ENCODE peak calls at places on chromosomes 12 and 14, in four cellular contexts. Y, K, U and B are unnamed samples. For H3K4me1, the result is how much of the 10 kb centered on the place peaks cover.

GRCh38 chr12:4440187-4440941 is 5.3 kb downstream of the FGF6 start:
- DNase-seq in Y (no peak), U (peak), K (no peak), B (no peak)

GRCh38 chr12:111303531-111303930 is 65.4 kb downstream of the PHETA1 start:
- DNase-seq in Y (no peak), U (no peak), K (no peak), B (no peak)

GRCh38 chr12:30882706-30883105 is 43.8 kb upstream of the TSPAN11 start:
- DNase-seq in Y (no peak), K (no peak), U (no peak), B (no peak)

GRCh38 chr12:71415336-71416231 is 24.0 kb upstream of the LGR5 start:
- DNase-seq in U (no peak), Y (peak), K (no peak), B (no peak)

GRCh38 chr12:89181271-89181920 is 170.9 kb downstream of the DUSP6 start:
- DNase-seq in Y (no peak), U (no peak), K (no peak), B (no peak)

GRCh38 chr12:3962661-3963483 is 89.7 kb upstream of the PARP11 start:
- DNase-seq in Y (no peak), U (no peak), K (no peak), B (no peak)

GRCh38 chr12:19726592-19726991 is 287.3 kb downstream of the AEBP2 start:
- DNase-seq in Y (no peak), U (no peak), K (no peak), B (no peak)

GRCh38 chr12:49137476-49137875 is 6.3 kb upstream of the TUBA1B start:
- DNase-seq in K (no peak), Y (no peak), U (no peak), B (no peak)

GRCh38 chr14:90517431-90517841 is 120.6 kb downstream of the CALM1 start:
- DNase-seq in Y (peak), K (no peak), U (no peak), B (no peak)

GRCh38 chr12:1932264-1932777 is 13.9 kb upstream of the CACNA2D4 start:
- DNase-seq in U (no peak), Y (no peak), K (peak), B (no peak)

GRCh38 chr12:124703852-124704251 is 136.4 kb upstream of the NCOR2 start:
- DNase-seq in U (no peak), Y (peak), K (no peak), B (no peak)

GRCh38 chr14:104632781-104633180 is 28.2 kb upstream of the TMEM179 start:
- DNase-seq in Y (no peak), K (no peak), U (no peak), B (no peak)

GRCh38 chr14:23570806-23571483 is 3.4 kb upstream of the AP1G2 start:
- DNase-seq in Y (no peak), K (peak), U (no peak), B (no peak)

GRCh38 chr12:120076651-120077050 is 39.9 kb downstream of the RAB35 start:
- DNase-seq in K (no peak), Y (no peak), U (no peak), B (no peak)

GRCh38 chr14:20400965-20401593 is 12.2 kb downstream of the TEP1 start:
- DNase-seq in Y (peak), U (no peak), K (no peak), B (no peak)

GRCh38 chr12:122558721-122559641 is 31.9 kb downstream of the KNTC1 start:
- DNase-seq in Y (no peak), K (no peak), U (no peak), B (no peak)

GRCh38 chr12:70920251-70920851 is at the start of gene PTPRR:
- DNase-seq in Y (no peak), U (no peak), K (no peak), B (no peak)

GRCh38 chr14:74585406-74586335 is 26.4 kb downstream of the LTBP2 start:
- DNase-seq in K (no peak), U (no peak), Y (no peak), B (no peak)

GRCh38 chr14:76687611-76688372 is 73.5 kb upstream of the VASH1 start:
- DNase-seq in Y (peak), K (no peak), U (peak), B (no peak)

GRCh38 chr14:29805415-29806123 is 122.1 kb downstream of the PRKD1 start:
- DNase-seq in U (no peak), K (no peak), Y (no peak), B (no peak)

GRCh38 chr14:64387738-64388532 is at the start of gene MTHFD1:
- DNase-seq in Y (peak), U (peak), K (peak), B (peak)

GRCh38 chr12:128613821-128614220 is 209.9 kb downstream of the SLC15A4 start:
- DNase-seq in Y (no peak), K (no peak), U (no peak), B (no peak)

GRCh38 chr12:8078400-8078799 is 3.7 kb upstream of the NECAP1 start:
- DNase-seq in Y (no peak), U (no peak), K (no peak), B (no peak)

GRCh38 chr12:2299207-2299606 is 246.4 kb downstream of the CACNA1C start:
- DNase-seq in K (no peak), Y (no peak), U (no peak), B (no peak)

GRCh38 chr12:117316336-117316735 is 45.1 kb downstream of the NOS1 start:
- DNase-seq in K (no peak), Y (no peak), U (no peak), B (no peak)

GRCh38 chr14:68233385-68233784 is 413.8 kb downstream of the RAD51B start:
- DNase-seq in K (no peak), U (no peak), Y (no peak), B (no peak)

GRCh38 chr12:80183939-80184338 is 84.6 kb downstream of the OTOGL start:
- DNase-seq in Y (no peak), U (no peak), K (no peak), B (no peak)

GRCh38 chr12:24943947-24944597 is 4.8 kb downstream of the BCAT1 start:
- DNase-seq in U (no peak), Y (peak), K (no peak), B (no peak)

GRCh38 chr12:111150476-111150875 is 218.4 kb downstream of the PHETA1 start:
- DNase-seq in K (no peak), Y (no peak), U (no peak), B (no peak)

GRCh38 chr14:103116645-103117044 is 6.6 kb upstream of the TNFAIP2 start:
- DNase-seq in U (no peak), Y (no peak), K (no peak), B (no peak)
- H3K4me1 ChIP-seq in U (half or more), Y (half or more), K (under half), B (half or more)

DNA sequence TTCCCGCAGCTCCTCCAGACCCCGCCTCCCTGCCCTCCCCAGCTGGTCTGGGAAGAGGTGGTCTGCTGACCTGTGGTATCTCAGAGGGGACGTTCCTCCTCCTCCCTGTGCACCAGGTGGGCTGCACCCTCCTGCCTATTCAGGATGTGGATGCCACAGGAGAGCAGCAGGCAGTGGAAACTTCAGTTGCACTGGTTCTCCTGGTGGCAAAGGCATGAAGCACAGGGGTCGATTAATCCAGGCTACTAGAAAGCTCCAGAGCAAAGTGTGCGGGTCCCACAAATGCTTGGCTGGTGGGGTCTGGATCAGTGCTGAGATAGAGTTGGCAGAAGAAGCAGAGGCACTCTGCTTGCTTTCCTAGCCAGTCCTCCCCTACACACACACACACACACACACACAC is 197.0 kb downstream of the SLC41A2 start:
- DNase-seq in K (no peak), U (peak), Y (no peak), B (no peak)
- TF ChIP-seq CTCF in K (no peak), U (no peak), Y (no peak), B (no peak)

GRCh38 chr14:103340480-103341212 is 6.6 kb downstream of the EIF5 start:
- DNase-seq in Y (no peak), K (no peak), U (no peak), B (no peak)
- TF ChIP-seq POLR2AphosphoS5 in Y (no peak), K (no peak), U (no peak), B (no peak)

GRCh38 chr12:61781021-61781581 is 479.1 kb upstream of the USP15 start:
- DNase-seq in Y (no peak), U (no peak), K (no peak), B (no peak)
- H3K4me1 ChIP-seq in Y (under half), U (under half), K (under half), B (under half)

GRCh38 chr12:17372508-17372907 is 717.5 kb downstream of the RERGL start:
- DNase-seq in Y (no peak), K (no peak), U (no peak), B (no peak)

GRCh38 chr12:17369556-17369955 is 720.4 kb downstream of the RERGL start:
- DNase-seq in K (no peak), Y (no peak), U (no peak), B (no peak)

GRCh38 chr12:17370621-17371020 is 719.4 kb downstream of the RERGL start:
- DNase-seq in U (no peak), K (no peak), Y (no peak), B (no peak)

GRCh38 chr12:17371491-17372290 is 718.3 kb downstream of the RERGL start:
- DNase-seq in U (no peak), K (no peak), Y (no peak), B (no peak)
- TF ChIP-seq CTCF in U (no peak), K (no peak), Y (no peak), B (no peak)

GRCh38 chr12:108048686-108049085 is 80.4 kb upstream of the WSCD2 start:
- DNase-seq in Y (no peak), U (no peak), K (no peak), B (no peak)
- TF ChIP-seq POLR2AphosphoS5 in Y (no peak), U (no peak), K (no peak), B (no peak)

GRCh38 chr12:44674866-44675265 is 201.2 kb downstream of the NELL2 start:
- DNase-seq in Y (no peak), U (no peak), K (no peak), B (no peak)
- H3K4me1 ChIP-seq in Y (under half), U (under half), K (under half), B (under half)

GRCh38 chr14:57692671-57693070 is 173.2 kb downstream of the SLC35F4 start:
- DNase-seq in K (no peak), U (no peak), Y (peak), B (no peak)
- TF ChIP-seq CTCF in K (no peak), U (peak), Y (peak), B (no peak)